ENCODE peak calls at places on chromosomes 5 and 9, in seven cellular contexts. J, I, B, K, L, X and U are unnamed samples. For H3K4me1, the result is how much of the 10 kb centered on the place peaks cover.

GRCh38 chr5:59335544-59335943 is 558.0 kb downstream of the PDE4D start:
- DNase-seq in J (no peak), I (no peak), B (no peak), K (no peak), L (no peak), X (no peak), U (no peak)

GRCh38 chr5:159211712-159212111 is 2.4 kb upstream of the RNF145 start:
- DNase-seq in J (no peak), I (no peak), B (no peak), K (no peak), L (no peak), X (peak), U (no peak)

GRCh38 chr5:45643051-45643450 is 53.1 kb downstream of the HCN1 start:
- DNase-seq in J (no peak), I (no peak), B (no peak), K (no peak), L (no peak), X (no peak), U (no peak)

GRCh38 chr9:34072868-34073590 is 24.3 kb upstream of the UBAP2 start:
- DNase-seq in J (no peak), I (peak), B (no peak), K (peak), L (no peak), X (peak), U (no peak)

GRCh38 chr5:139104577-139105271 is 93.4 kb downstream of the SIL1 start:
- DNase-seq in J (no peak), I (peak), B (peak), K (peak), L (peak), X (peak), U (peak)

GRCh38 chr9:5442400-5443011 is 4.8 kb upstream of the PLGRKT start:
- DNase-seq in J (no peak), I (peak), B (no peak), K (peak), L (no peak), X (peak), U (no peak)

GRCh38 chr9:86368871-86369521 is 14.8 kb upstream of the TUT7 start:
- DNase-seq in J (no peak), I (peak), B (no peak), K (peak), L (no peak), X (no peak), U (no peak)

GRCh38 chr5:170757182-170757601 is 26.3 kb upstream of the GABRP start:
- DNase-seq in J (no peak), I (peak), B (no peak), K (no peak), L (no peak), X (no peak), U (no peak)

GRCh38 chr9:134522976-134523375 is 118.6 kb upstream of the COL5A1 start:
- DNase-seq in J (no peak), I (no peak), B (no peak), K (no peak), L (no peak), X (no peak), U (no peak)

GRCh38 chr9:136626066-136626725 is 36.5 kb upstream of the EGFL7 start:
- DNase-seq in J (no peak), I (no peak), B (peak), K (no peak), L (no peak), X (no peak), U (no peak)

GRCh38 chr5:167065784-167066183 is 1225.7 kb upstream of the WWC1 start:
- DNase-seq in J (no peak), I (no peak), B (no peak), K (no peak), L (no peak), X (peak), U (no peak)

GRCh38 chr5:2626572-2626971 is 124.9 kb downstream of the IRX2 start:
- DNase-seq in J (no peak), I (no peak), B (no peak), K (no peak), L (no peak), X (no peak), U (no peak)

GRCh38 chr5:163894645-163895044 is 389.2 kb downstream of the MAT2B start:
- DNase-seq in J (no peak), I (peak), B (no peak), K (peak), L (no peak), X (no peak), U (no peak)

GRCh38 chr5:145463634-145464033 is 371.5 kb downstream of the PRELID2 start:
- DNase-seq in J (no peak), I (peak), B (no peak), K (peak), L (no peak), X (no peak), U (no peak)

GRCh38 chr9:38006163-38006562 is 62.9 kb downstream of the SHB start:
- DNase-seq in J (no peak), I (no peak), B (peak), K (no peak), L (no peak), X (no peak), U (peak)

GRCh38 chr9:86794356-86795046 is 152.8 kb downstream of the GAS1 start:
- DNase-seq in J (peak), I (peak), B (no peak), K (peak), L (no peak), X (no peak), U (no peak)

GRCh38 chr5:40960027-40960426 is 50.7 kb downstream of the C7 start:
- DNase-seq in J (no peak), I (peak), B (no peak), K (no peak), L (no peak), X (no peak), U (no peak)

GRCh38 chr5:32543291-32543690 is 42.1 kb upstream of the SUB1 start:
- DNase-seq in J (no peak), I (no peak), B (no peak), K (no peak), L (no peak), X (no peak), U (no peak)

GRCh38 chr5:132044207-132044606 is 16.2 kb upstream of the IL3 start:
- DNase-seq in J (peak), I (no peak), B (peak), K (no peak), L (no peak), X (no peak), U (no peak)

GRCh38 chr9:88583901-88584596 is 49.1 kb downstream of the NXNL2 start:
- DNase-seq in J (no peak), I (peak), B (no peak), K (peak), L (no peak), X (no peak), U (no peak)

GRCh38 chr5:88555658-88556057 is 287.0 kb upstream of the TMEM161B start:
- DNase-seq in J (no peak), I (no peak), B (no peak), K (no peak), L (no peak), X (no peak), U (no peak)

DNA sequence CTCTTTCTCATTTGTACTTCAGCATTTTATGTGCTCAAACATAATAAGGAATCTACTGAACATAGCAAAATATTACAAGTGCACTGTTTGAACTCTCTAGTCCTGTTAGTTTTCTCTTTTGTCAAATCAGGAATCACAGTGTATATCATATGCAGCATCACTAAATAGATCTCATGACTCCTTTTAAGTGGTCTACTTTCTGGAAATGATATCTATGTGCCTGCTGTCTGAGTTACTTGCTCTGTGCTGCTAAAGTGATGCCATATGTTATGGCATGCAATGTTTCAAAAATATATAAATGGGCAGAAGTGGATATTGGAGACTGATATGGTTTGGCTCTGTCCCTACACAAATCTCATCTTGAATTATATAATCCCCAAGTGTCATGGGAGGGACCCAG is 18.1 kb downstream of the OTULINL start:
- DNase-seq in J (no peak), I (no peak), B (no peak), K (no peak), L (no peak), X (no peak), U (no peak)
- H3K4me1 ChIP-seq in J (under half), I (under half), B (under half), K (under half), L (under half), X (under half), U (under half)

GRCh38 chr9:122158202-122158601 is 1.4 kb downstream of the NDUFA8 start:
- DNase-seq in J (no peak), I (peak), B (peak), K (peak), L (no peak), X (peak), U (no peak)
- H3K4me3 ChIP-seq in J (peak), I (no peak), B (peak), K (no peak), L (peak), X (no peak), U (peak)

GRCh38 chr5:125411163-125412050 is 665.0 kb upstream of the ZNF608 start:
- DNase-seq in J (no peak), I (peak), B (no peak), K (peak), L (no peak), X (peak), U (no peak)
- H3K4me1 ChIP-seq in J (half or more), I (under half), B (under half), K (under half), L (under half), X (under half), U (under half)

DNA sequence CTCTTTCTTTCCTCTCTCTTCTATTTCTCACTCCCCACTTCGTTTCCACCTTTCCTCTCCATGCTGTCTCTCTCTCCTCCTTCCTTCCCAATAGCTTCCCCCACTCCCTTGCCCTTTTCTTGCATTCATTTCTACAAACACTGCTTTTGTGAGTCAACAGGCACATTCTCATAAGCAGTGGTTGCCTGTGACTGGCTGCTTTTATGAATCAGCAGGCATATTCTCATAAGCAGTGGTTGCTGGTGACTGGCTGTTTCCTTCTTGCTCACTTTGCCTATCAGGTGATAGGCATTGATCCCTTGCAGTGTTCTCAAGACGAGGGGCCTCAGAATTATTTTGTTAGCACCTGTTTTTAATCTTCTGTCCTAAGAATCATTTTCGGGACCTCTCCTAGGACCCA is 116.1 kb upstream of the ACTBL2 start:
- DNase-seq in J (no peak), I (peak), B (no peak), K (peak), L (no peak), X (no peak), U (no peak)
- H3K4me3 ChIP-seq in J (no peak), I (no peak), B (no peak), K (no peak), L (no peak), X (no peak), U (no peak)

DNA sequence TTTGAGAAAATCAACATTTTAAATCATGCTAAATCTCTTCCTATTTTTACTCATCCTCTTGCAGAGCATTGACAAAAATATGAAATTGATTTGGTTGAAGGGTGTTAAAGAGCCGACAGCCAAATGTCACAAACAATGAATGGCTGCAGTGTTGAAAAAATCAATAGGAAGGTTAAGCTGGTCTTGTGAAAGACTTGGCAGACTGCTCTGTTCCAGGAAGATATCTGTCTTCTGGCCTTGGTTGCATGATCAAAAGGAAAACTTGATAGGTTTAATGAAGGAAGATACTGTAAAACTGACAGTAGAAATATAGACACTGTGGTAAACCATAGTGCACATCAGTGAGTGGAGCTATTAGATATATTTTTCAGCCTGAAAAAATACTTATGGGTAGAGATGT is 103.6 kb downstream of the PBX3 start:
- DNase-seq in J (no peak), I (no peak), B (no peak), K (peak), L (no peak), X (no peak), U (no peak)
- H3K4me1 ChIP-seq in J (under half), I (under half), B (under half), K (under half), L (under half), X (under half), U (under half)

GRCh38 chr5:181099453-181100086 is 31.4 kb downstream of the OR2V1 start:
- DNase-seq in J (peak), I (no peak), B (no peak), K (no peak), L (no peak), X (no peak), U (no peak)

GRCh38 chr5:181098642-181099452 is 32.1 kb downstream of the OR2V1 start:
- DNase-seq in J (peak), I (no peak), B (no peak), K (no peak), L (no peak), X (peak), U (no peak)

GRCh38 chr5:181100121-181101015 is 30.6 kb downstream of the OR2V1 start:
- DNase-seq in J (peak), I (peak), B (no peak), K (no peak), L (no peak), X (peak), U (no peak)
- H3K4me3 ChIP-seq in J (no peak), I (peak), B (peak), K (no peak), L (peak), X (no peak), U (peak)

GRCh38 chr5:147568710-147569109 is 58.8 kb upstream of the DPYSL3 start:
- DNase-seq in J (no peak), I (no peak), B (no peak), K (no peak), L (no peak), X (no peak), U (no peak)

GRCh38 chr5:147567917-147568598 is 58.2 kb upstream of the DPYSL3 start:
- DNase-seq in J (no peak), I (peak), B (no peak), K (peak), L (no peak), X (no peak), U (no peak)

GRCh38 chr5:147576646-147577535 is 67.0 kb upstream of the DPYSL3 start:
- DNase-seq in J (peak), I (peak), B (no peak), K (peak), L (peak), X (peak), U (peak)

GRCh38 chr5:147575598-147575997 is 65.7 kb upstream of the DPYSL3 start:
- DNase-seq in J (no peak), I (no peak), B (no peak), K (no peak), L (no peak), X (no peak), U (no peak)

DNA sequence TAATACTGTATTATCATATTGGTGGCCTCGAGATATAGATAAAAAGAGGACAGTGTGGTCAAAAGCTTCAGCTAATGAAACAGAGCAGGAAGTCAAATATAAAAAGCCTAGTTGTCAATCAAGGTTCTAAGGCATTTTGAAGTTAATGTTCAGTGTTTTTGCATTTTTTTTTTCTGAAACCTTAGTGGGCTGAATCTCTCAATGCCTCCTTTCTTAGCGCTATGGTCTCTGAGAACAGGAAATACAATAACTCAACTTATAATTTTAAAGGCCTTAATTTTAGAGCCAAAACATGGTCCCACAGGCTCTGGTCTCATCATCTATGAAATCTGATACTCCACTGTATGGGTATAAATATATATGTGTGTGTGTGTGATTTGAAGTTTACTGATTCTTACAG is 63.3 kb upstream of the DPYSL3 start:
- DNase-seq in J (no peak), I (no peak), B (no peak), K (no peak), L (no peak), X (no peak), U (no peak)
- H3K4me1 ChIP-seq in J (under half), I (under half), B (under half), K (under half), L (under half), X (under half), U (under half)